ENCODE peak calls at places on chromosomes 7 and 10, in five cellular contexts. V, M, H, P and I are unnamed samples.
A peak's percentile ranks its signal among the peaks of the same experiment; 100 is the strongest.

GRCh38 chr10:114996542-114996941 is 58.5 kb downstream of the TRUB1 start:
- DNase-seq in V (no peak), H (no peak), P (no peak), M (no peak), I (no peak)

GRCh38 chr10:47261556-47261955 is 38.4 kb upstream of the GDF10 start:
- DNase-seq in V (no peak), M (peak; percentile 36), P (no peak), H (no peak), I (no peak)

GRCh38 chr7:41491313-41491712 is 211.6 kb downstream of the INHBA start:
- DNase-seq in M (no peak), H (no peak), V (no peak), P (no peak), I (no peak)

GRCh38 chr7:20112646-20113045 is 104.5 kb downstream of the MACC1 start:
- DNase-seq in V (no peak), P (no peak), H (no peak), M (no peak), I (no peak)

GRCh38 chr7:26860361-26860760 is 4.0 kb downstream of the SKAP2 start:
- DNase-seq in V (peak; percentile 47), M (no peak), H (no peak), P (no peak), I (no peak)

GRCh38 chr10:16809074-16809718 is 8.0 kb downstream of the RSU1 start:
- DNase-seq in V (peak; percentile 38), M (no peak), H (no peak), P (no peak), I (no peak)

GRCh38 chr7:116672596-116673503 is 854 bp downstream of the MET start:
- DNase-seq in H (no peak), M (peak; percentile 68), P (no peak), V (peak; percentile 52), I (peak; percentile 49)

GRCh38 chr10:73841526-73842285 is 30.3 kb upstream of the NDST2 start:
- DNase-seq in P (no peak), M (no peak), H (no peak), V (no peak), I (no peak)

GRCh38 chr10:102534333-102534732 is 30.6 kb downstream of the SUFU start:
- DNase-seq in M (no peak), H (no peak), V (no peak), P (no peak), I (no peak)

GRCh38 chr10:90930971-90931841 is 10.3 kb upstream of the ANKRD1 start:
- DNase-seq in M (no peak), H (peak; percentile 83), V (no peak), P (no peak), I (no peak)

GRCh38 chr7:117587931-117588330 is 108.1 kb downstream of the CFTR start:
- DNase-seq in P (no peak), V (no peak), H (no peak), M (no peak), I (no peak)

GRCh38 chr10:62705789-62706188 is 98.7 kb upstream of the ADO start:
- DNase-seq in M (no peak), H (no peak), P (no peak), V (no peak), I (no peak)

GRCh38 chr7:66505531-66506451 is 122.9 kb upstream of the KCTD7 start:
- DNase-seq in V (no peak), H (no peak), M (peak; percentile 62), P (peak; percentile 67), I (no peak)

GRCh38 chr10:97596101-97597055 is 6.9 kb downstream of the C10orf62 start:
- DNase-seq in V (no peak), P (no peak), M (peak; percentile 89), H (peak; percentile 65), I (peak; percentile 85)

DNA sequence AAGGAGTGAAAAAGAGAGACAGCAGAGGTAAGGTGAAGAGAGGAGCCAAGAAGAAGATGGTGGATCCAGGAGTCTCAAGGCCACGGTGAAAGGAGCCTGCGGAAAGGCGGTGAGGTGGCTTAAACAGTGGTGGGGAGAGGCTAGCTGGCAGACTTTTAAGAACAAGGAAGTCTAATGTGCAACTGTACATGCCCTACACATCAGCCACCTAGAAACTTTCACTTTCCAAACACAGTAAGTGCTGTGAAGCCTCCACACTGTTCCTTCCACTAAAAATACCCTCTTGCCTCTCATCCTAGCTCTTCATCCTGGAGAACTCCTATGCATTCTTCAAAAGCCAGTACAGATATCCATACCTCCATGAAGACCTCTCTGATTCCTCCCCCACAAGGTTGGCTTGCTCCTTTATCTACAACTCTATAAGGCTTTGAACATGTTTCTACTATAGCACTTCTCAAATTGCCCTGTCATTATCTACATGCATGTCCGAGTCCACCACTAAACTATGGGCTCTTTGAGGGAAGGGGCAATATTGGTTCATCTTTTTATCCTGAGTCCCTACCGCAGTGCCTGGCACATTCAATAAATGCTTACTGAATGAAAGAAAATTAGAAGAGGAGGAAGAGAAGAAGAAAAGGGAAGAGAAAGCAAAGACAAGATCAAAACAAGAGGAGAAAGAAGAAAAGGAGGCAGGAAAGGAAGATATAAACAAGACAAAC is 54.3 kb downstream of the DNAJC12 start:
- DNase-seq in P (no peak), H (no peak), M (no peak), V (no peak), I (no peak)
- H3K36me3 ChIP-seq in P (no peaks in the 10 kb centered on the region), H (no peaks in the 10 kb centered on the region), M (no peaks in the 10 kb centered on the region), V (no peaks in the 10 kb centered on the region), I (no peaks in the 10 kb centered on the region)

DNA sequence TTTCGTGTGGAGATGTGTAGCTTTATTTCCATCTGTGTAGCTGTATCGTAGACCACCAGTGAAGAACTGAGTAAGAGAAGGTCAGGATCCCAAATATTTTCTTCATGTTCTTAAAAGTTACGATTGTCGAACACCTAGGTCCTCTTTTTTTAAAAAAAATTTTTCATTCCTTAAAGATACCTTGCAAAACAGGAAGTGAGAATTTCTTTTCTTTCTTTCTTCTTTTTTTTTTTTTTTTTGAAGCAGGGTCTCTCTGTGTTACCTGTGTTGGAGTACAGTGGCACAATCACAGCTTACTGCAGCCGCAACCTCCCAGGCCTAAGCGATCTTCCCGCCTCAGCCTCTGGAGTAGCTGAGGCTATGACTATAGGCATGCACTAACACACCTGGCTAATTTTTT is 60.8 kb downstream of the PHTF2 start:
- DNase-seq in P (no peak), M (no peak), H (no peak), V (no peak), I (no peak)
- H3K36me3 ChIP-seq in P (no peaks in the 10 kb centered on the region), M (no peaks in the 10 kb centered on the region), H (no peaks in the 10 kb centered on the region), V (no peaks in the 10 kb centered on the region), I (no peaks in the 10 kb centered on the region)

GRCh38 chr10:92463582-92463981 is 110.3 kb downstream of the IDE start:
- DNase-seq in P (no peak), M (no peak), H (no peak), V (no peak), I (no peak)
- H3K36me3 ChIP-seq in P (peaks cover 21% of the 10 kb centered on the region), M (peaks cover 93% of the 10 kb centered on the region), H (peaks cover 12% of the 10 kb centered on the region), V (peaks cover 5% of the 10 kb centered on the region), I (peaks cover 91% of the 10 kb centered on the region)

DNA sequence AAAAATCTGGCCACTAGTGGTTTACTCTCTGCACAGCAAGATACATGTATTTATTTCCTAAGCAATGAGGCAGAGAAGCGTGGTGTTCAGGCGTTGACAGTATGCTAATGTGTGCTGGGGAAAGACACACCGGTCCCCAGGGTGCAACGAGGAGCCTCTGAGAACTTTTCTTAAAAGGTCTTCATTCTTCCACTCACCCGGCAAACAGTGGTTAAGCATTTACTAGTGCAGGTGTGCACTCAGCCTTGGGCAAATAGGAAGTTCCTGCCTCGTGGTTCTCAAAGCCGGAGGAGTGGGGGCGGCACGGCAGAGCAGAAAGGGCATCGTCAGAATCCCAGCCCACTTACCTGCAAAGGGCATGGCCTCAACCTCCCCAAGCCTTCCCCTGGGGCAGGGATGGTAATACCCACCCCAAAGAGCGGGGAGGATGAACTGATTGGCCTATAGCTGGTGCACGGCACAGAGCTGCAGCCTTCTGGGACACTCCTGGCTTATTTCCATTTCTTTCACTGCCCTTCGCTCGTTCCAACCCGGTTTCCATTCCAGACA is 184.3 kb upstream of the CTBP2 start:
- DNase-seq in H (no peak), V (peak; percentile 78), M (no peak), P (peak; percentile 34), I (no peak)
- H3K36me3 ChIP-seq in H (no peaks in the 10 kb centered on the region), V (no peaks in the 10 kb centered on the region), M (no peaks in the 10 kb centered on the region), P (no peaks in the 10 kb centered on the region), I (no peaks in the 10 kb centered on the region)

GRCh38 chr7:22159341-22159740 is 197.6 kb downstream of the RAPGEF5 start:
- DNase-seq in P (no peak), M (no peak), V (no peak), H (no peak), I (no peak)
- H3K36me3 ChIP-seq in P (peaks cover 9% of the 10 kb centered on the region), M (no peaks in the 10 kb centered on the region), V (no peaks in the 10 kb centered on the region), H (no peaks in the 10 kb centered on the region), I (no peaks in the 10 kb centered on the region)

GRCh38 chr10:71615538-71616329 is 103.8 kb downstream of the C10orf105 start:
- DNase-seq in V (no peak), M (no peak), P (no peak), H (no peak), I (no peak)

GRCh38 chr10:71618598-71618997 is 101.0 kb downstream of the C10orf105 start:
- DNase-seq in P (no peak), H (no peak), M (no peak), V (no peak), I (no peak)

GRCh38 chr10:71616817-71617654 is 102.5 kb downstream of the C10orf105 start:
- DNase-seq in M (no peak), P (no peak), H (no peak), V (no peak), I (no peak)

GRCh38 chr10:71620642-71621041 is 98.9 kb downstream of the C10orf105 start:
- DNase-seq in M (no peak), V (no peak), P (no peak), H (no peak), I (no peak)

GRCh38 chr10:71618176-71618575 is 101.4 kb downstream of the C10orf105 start:
- DNase-seq in V (no peak), H (no peak), P (no peak), M (no peak), I (no peak)
- H3K36me3 ChIP-seq in V (no peaks in the 10 kb centered on the region), H (no peaks in the 10 kb centered on the region), P (no peaks in the 10 kb centered on the region), M (no peaks in the 10 kb centered on the region), I (no peaks in the 10 kb centered on the region)

GRCh38 chr7:103325744-103326143 is 18.8 kb downstream of the DNAJC2 start:
- DNase-seq in V (no peak), H (no peak), P (no peak), M (no peak), I (no peak)
- H3K36me3 ChIP-seq in V (peaks cover 13% of the 10 kb centered on the region), H (peaks cover 9% of the 10 kb centered on the region), P (peaks cover 9% of the 10 kb centered on the region), M (peaks cover 80% of the 10 kb centered on the region), I (no peaks in the 10 kb centered on the region)

GRCh38 chr10:15123749-15124184 is 26.6 kb downstream of the RPP38 start:
- DNase-seq in V (no peak), M (no peak), H (no peak), P (no peak), I (no peak)
- H3K36me3 ChIP-seq in V (no peaks in the 10 kb centered on the region), M (peaks cover 51% of the 10 kb centered on the region), H (peaks cover 1% of the 10 kb centered on the region), P (peaks cover 5% of the 10 kb centered on the region), I (peaks cover 2% of the 10 kb centered on the region)